ENCODE peak calls at places on chromosome 12, in nine cellular contexts. One of them, this sample, is unnamed.

GRCh38 chr12:43057561-43057960 is 468.0 kb upstream of the PRICKLE1 start:
- DNase-seq in heart left ventricle: no peak
- DNase-seq in lower lobe of right lung: no peak
- DNase-seq in tibial artery: no peak
- DNase-seq in IMR-90: peak
- DNase-seq in testis: no peak
- DNase-seq in small intestine: no peak
- DNase-seq in A549: no peak
- DNase-seq in upper lobe of right lung: no peak
- DNase-seq in this sample: no peak

GRCh38 chr12:63905523-63905922 is 61.0 kb downstream of the SRGAP1 start:
- DNase-seq in heart left ventricle: no peak
- DNase-seq in lower lobe of right lung: no peak
- DNase-seq in tibial artery: no peak
- DNase-seq in IMR-90: peak
- DNase-seq in testis: no peak
- DNase-seq in small intestine: no peak
- DNase-seq in A549: peak
- DNase-seq in upper lobe of right lung: no peak
- DNase-seq in this sample: no peak

GRCh38 chr12:60644076-60644475 is 1048.2 kb downstream of the SLC16A7 start:
- DNase-seq in heart left ventricle: no peak
- DNase-seq in lower lobe of right lung: no peak
- DNase-seq in tibial artery: no peak
- DNase-seq in IMR-90: no peak
- DNase-seq in testis: no peak
- DNase-seq in small intestine: no peak
- DNase-seq in A549: no peak
- DNase-seq in upper lobe of right lung: no peak
- DNase-seq in this sample: no peak

GRCh38 chr12:116426391-116427136 is 132.6 kb upstream of the MAP1LC3B2 start:
- DNase-seq in heart left ventricle: no peak
- DNase-seq in lower lobe of right lung: no peak
- DNase-seq in tibial artery: peak
- DNase-seq in IMR-90: peak
- DNase-seq in testis: peak
- DNase-seq in small intestine: no peak
- DNase-seq in A549: peak
- DNase-seq in upper lobe of right lung: no peak
- DNase-seq in this sample: no peak

GRCh38 chr12:89098390-89099102 is 253.8 kb downstream of the DUSP6 start:
- DNase-seq in heart left ventricle: no peak
- DNase-seq in lower lobe of right lung: no peak
- DNase-seq in tibial artery: no peak
- DNase-seq in IMR-90: peak
- DNase-seq in testis: peak
- DNase-seq in small intestine: no peak
- DNase-seq in A549: no peak
- DNase-seq in upper lobe of right lung: no peak
- DNase-seq in this sample: peak

GRCh38 chr12:106897082-106897481 is 58.6 kb upstream of the TMEM263 start:
- DNase-seq in heart left ventricle: no peak
- DNase-seq in lower lobe of right lung: no peak
- DNase-seq in tibial artery: no peak
- DNase-seq in IMR-90: peak
- DNase-seq in testis: no peak
- DNase-seq in small intestine: no peak
- DNase-seq in A549: peak
- DNase-seq in upper lobe of right lung: no peak
- DNase-seq in this sample: no peak

GRCh38 chr12:115402443-115403170 is 718.6 kb upstream of the TBX3 start:
- DNase-seq in heart left ventricle: no peak
- DNase-seq in lower lobe of right lung: no peak
- DNase-seq in tibial artery: no peak
- DNase-seq in IMR-90: peak
- DNase-seq in testis: no peak
- DNase-seq in small intestine: no peak
- DNase-seq in A549: no peak
- DNase-seq in upper lobe of right lung: no peak
- DNase-seq in this sample: no peak

GRCh38 chr12:94553130-94553519 is 93.5 kb upstream of the CEP83 start:
- DNase-seq in heart left ventricle: no peak
- DNase-seq in lower lobe of right lung: no peak
- DNase-seq in tibial artery: no peak
- DNase-seq in IMR-90: peak
- DNase-seq in testis: no peak
- DNase-seq in small intestine: no peak
- DNase-seq in A549: peak
- DNase-seq in upper lobe of right lung: no peak
- DNase-seq in this sample: no peak

GRCh38 chr12:95838125-95838524 is 20.6 kb upstream of the SNRPF start:
- DNase-seq in heart left ventricle: no peak
- DNase-seq in lower lobe of right lung: no peak
- DNase-seq in tibial artery: no peak
- DNase-seq in IMR-90: peak
- DNase-seq in testis: no peak
- DNase-seq in small intestine: peak
- DNase-seq in A549: peak
- DNase-seq in upper lobe of right lung: no peak
- DNase-seq in this sample: no peak

GRCh38 chr12:14076538-14076937 is 95.1 kb upstream of the GRIN2B start:
- DNase-seq in heart left ventricle: no peak
- DNase-seq in lower lobe of right lung: no peak
- DNase-seq in tibial artery: no peak
- DNase-seq in IMR-90: no peak
- DNase-seq in testis: no peak
- DNase-seq in small intestine: no peak
- DNase-seq in A549: no peak
- DNase-seq in upper lobe of right lung: no peak
- DNase-seq in this sample: no peak

GRCh38 chr12:69415471-69416275 is 54.5 kb upstream of the FRS2 start:
- DNase-seq in heart left ventricle: peak
- DNase-seq in lower lobe of right lung: no peak
- DNase-seq in tibial artery: peak
- DNase-seq in IMR-90: peak
- DNase-seq in testis: peak
- DNase-seq in small intestine: peak
- DNase-seq in A549: peak
- DNase-seq in upper lobe of right lung: no peak
- DNase-seq in this sample: peak

GRCh38 chr12:12158858-12159257 is 88.1 kb downstream of the BCL2L14 start:
- DNase-seq in heart left ventricle: peak
- DNase-seq in lower lobe of right lung: no peak
- DNase-seq in tibial artery: no peak
- DNase-seq in IMR-90: no peak
- DNase-seq in testis: no peak
- DNase-seq in small intestine: no peak
- DNase-seq in A549: no peak
- DNase-seq in upper lobe of right lung: no peak
- DNase-seq in this sample: no peak

GRCh38 chr12:119666226-119666808 is 1.6 kb upstream of the PRKAB1 start:
- DNase-seq in heart left ventricle: no peak
- DNase-seq in lower lobe of right lung: no peak
- DNase-seq in tibial artery: no peak
- DNase-seq in IMR-90: no peak
- DNase-seq in testis: no peak
- DNase-seq in small intestine: no peak
- DNase-seq in A549: no peak
- DNase-seq in upper lobe of right lung: no peak
- DNase-seq in this sample: no peak

GRCh38 chr12:127774828-127775227 is 492.1 kb upstream of the TMEM132C start:
- DNase-seq in heart left ventricle: no peak
- DNase-seq in lower lobe of right lung: no peak
- DNase-seq in tibial artery: no peak
- DNase-seq in IMR-90: no peak
- DNase-seq in testis: no peak
- DNase-seq in small intestine: no peak
- DNase-seq in A549: no peak
- DNase-seq in upper lobe of right lung: no peak
- DNase-seq in this sample: no peak

GRCh38 chr12:127770123-127770522 is 496.8 kb upstream of the TMEM132C start:
- DNase-seq in heart left ventricle: no peak
- DNase-seq in lower lobe of right lung: no peak
- DNase-seq in tibial artery: no peak
- DNase-seq in IMR-90: no peak
- DNase-seq in testis: peak
- DNase-seq in small intestine: no peak
- DNase-seq in A549: no peak
- DNase-seq in upper lobe of right lung: no peak
- DNase-seq in this sample: no peak

GRCh38 chr12:127779301-127780045 is 487.5 kb upstream of the TMEM132C start:
- DNase-seq in heart left ventricle: no peak
- DNase-seq in lower lobe of right lung: no peak
- DNase-seq in tibial artery: no peak
- DNase-seq in IMR-90: no peak
- DNase-seq in testis: no peak
- DNase-seq in small intestine: no peak
- DNase-seq in A549: no peak
- DNase-seq in upper lobe of right lung: no peak
- DNase-seq in this sample: no peak

GRCh38 chr12:127767631-127768030 is 499.3 kb upstream of the TMEM132C start:
- DNase-seq in heart left ventricle: no peak
- DNase-seq in lower lobe of right lung: no peak
- DNase-seq in tibial artery: no peak
- DNase-seq in IMR-90: no peak
- DNase-seq in testis: no peak
- DNase-seq in small intestine: no peak
- DNase-seq in A549: no peak
- DNase-seq in upper lobe of right lung: no peak
- DNase-seq in this sample: no peak

GRCh38 chr12:127773520-127773919 is 493.4 kb upstream of the TMEM132C start:
- DNase-seq in heart left ventricle: no peak
- DNase-seq in lower lobe of right lung: no peak
- DNase-seq in tibial artery: no peak
- DNase-seq in IMR-90: no peak
- DNase-seq in testis: no peak
- DNase-seq in small intestine: no peak
- DNase-seq in A549: peak
- DNase-seq in upper lobe of right lung: no peak
- DNase-seq in this sample: peak
- H3K27ac ChIP-seq in heart left ventricle: no peak
- H3K27ac ChIP-seq in lower lobe of right lung: no peak
- H3K27ac ChIP-seq in tibial artery: no peak
- H3K27ac ChIP-seq in IMR-90: no peak
- H3K27ac ChIP-seq in testis: no peak
- H3K27ac ChIP-seq in small intestine: no peak
- H3K27ac ChIP-seq in A549: no peak
- H3K27ac ChIP-seq in upper lobe of right lung: no peak
- H3K27ac ChIP-seq in this sample: no peak

GRCh38 chr12:79451365-79451764 is 239.4 kb downstream of the PAWR start:
- DNase-seq in heart left ventricle: no peak
- DNase-seq in lower lobe of right lung: no peak
- DNase-seq in tibial artery: no peak
- DNase-seq in IMR-90: no peak
- DNase-seq in testis: no peak
- DNase-seq in small intestine: no peak
- DNase-seq in A549: no peak
- DNase-seq in upper lobe of right lung: no peak
- DNase-seq in this sample: no peak

GRCh38 chr12:79448816-79449215 is 241.9 kb downstream of the PAWR start:
- DNase-seq in heart left ventricle: no peak
- DNase-seq in lower lobe of right lung: no peak
- DNase-seq in tibial artery: no peak
- DNase-seq in IMR-90: no peak
- DNase-seq in testis: no peak
- DNase-seq in small intestine: no peak
- DNase-seq in A549: no peak
- DNase-seq in upper lobe of right lung: no peak
- DNase-seq in this sample: no peak

GRCh38 chr12:79452906-79453305 is 237.9 kb downstream of the PAWR start:
- DNase-seq in heart left ventricle: no peak
- DNase-seq in lower lobe of right lung: no peak
- DNase-seq in tibial artery: no peak
- DNase-seq in IMR-90: no peak
- DNase-seq in testis: no peak
- DNase-seq in small intestine: no peak
- DNase-seq in A549: no peak
- DNase-seq in upper lobe of right lung: no peak
- DNase-seq in this sample: no peak

GRCh38 chr12:79454338-79454777 is 236.4 kb downstream of the PAWR start:
- DNase-seq in heart left ventricle: no peak
- DNase-seq in lower lobe of right lung: no peak
- DNase-seq in tibial artery: no peak
- DNase-seq in IMR-90: peak
- DNase-seq in testis: no peak
- DNase-seq in small intestine: peak
- DNase-seq in A549: no peak
- DNase-seq in upper lobe of right lung: no peak
- DNase-seq in this sample: no peak

GRCh38 chr12:79451988-79452387 is 238.8 kb downstream of the PAWR start:
- DNase-seq in heart left ventricle: peak
- DNase-seq in lower lobe of right lung: no peak
- DNase-seq in tibial artery: peak
- DNase-seq in IMR-90: peak
- DNase-seq in testis: peak
- DNase-seq in small intestine: no peak
- DNase-seq in A549: peak
- DNase-seq in upper lobe of right lung: no peak
- DNase-seq in this sample: no peak
- H3K4me3 ChIP-seq in heart left ventricle: no peak
- H3K4me3 ChIP-seq in lower lobe of right lung: no peak
- H3K4me3 ChIP-seq in tibial artery: peak
- H3K4me3 ChIP-seq in IMR-90: no peak
- H3K4me3 ChIP-seq in testis: no peak
- H3K4me3 ChIP-seq in small intestine: no peak
- H3K4me3 ChIP-seq in A549: no peak
- H3K4me3 ChIP-seq in upper lobe of right lung: no peak
- H3K4me3 ChIP-seq in this sample: no peak

GRCh38 chr12:52873832-52874572 is 25.2 kb upstream of the KRT78 start:
- DNase-seq in heart left ventricle: peak
- DNase-seq in lower lobe of right lung: peak
- DNase-seq in tibial artery: peak
- DNase-seq in IMR-90: peak
- DNase-seq in testis: peak
- DNase-seq in small intestine: peak
- DNase-seq in A549: peak
- DNase-seq in upper lobe of right lung: peak
- DNase-seq in this sample: peak
- H3K27ac ChIP-seq in heart left ventricle: peak
- H3K27ac ChIP-seq in lower lobe of right lung: peak
- H3K27ac ChIP-seq in tibial artery: peak
- H3K27ac ChIP-seq in IMR-90: peak
- H3K27ac ChIP-seq in testis: no peak
- H3K27ac ChIP-seq in small intestine: peak
- H3K27ac ChIP-seq in A549: peak
- H3K27ac ChIP-seq in upper lobe of right lung: peak
- H3K27ac ChIP-seq in this sample: no peak

DNA sequence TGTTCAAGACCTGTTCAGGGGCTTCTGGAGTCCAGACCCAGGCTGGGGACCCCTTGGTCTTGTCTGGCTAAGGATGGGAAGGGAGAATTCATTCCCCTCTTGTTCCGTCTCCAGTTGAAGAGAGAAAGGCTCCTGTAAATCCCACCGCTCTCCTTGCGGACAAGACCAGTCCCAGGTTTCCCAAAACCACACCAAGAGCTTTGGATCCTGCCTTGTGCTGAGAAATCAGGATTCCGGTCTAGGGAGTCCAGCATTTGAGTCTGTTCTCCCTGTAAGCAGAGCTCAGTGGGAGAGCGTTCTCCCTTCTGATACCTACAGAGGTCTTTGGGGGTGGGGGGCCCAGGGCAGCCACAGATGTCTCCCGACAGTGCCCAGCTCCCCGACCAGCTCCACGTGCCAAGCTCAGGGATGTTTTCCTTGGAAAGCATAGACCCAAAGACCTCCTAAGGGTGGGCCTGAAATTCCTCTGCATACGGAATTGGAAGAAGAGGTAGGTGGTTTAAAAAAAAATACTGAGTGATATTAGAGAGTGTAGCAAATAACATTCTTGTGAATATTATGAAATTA is 1.9 kb downstream of the HOXC13 start:
- DNase-seq in heart left ventricle: no peak
- DNase-seq in lower lobe of right lung: no peak
- DNase-seq in tibial artery: no peak
- DNase-seq in IMR-90: no peak
- DNase-seq in testis: no peak
- DNase-seq in small intestine: no peak
- DNase-seq in A549: no peak
- DNase-seq in upper lobe of right lung: no peak
- DNase-seq in this sample: no peak
- H3K4me3 ChIP-seq in heart left ventricle: no peak
- H3K4me3 ChIP-seq in lower lobe of right lung: no peak
- H3K4me3 ChIP-seq in tibial artery: peak
- H3K4me3 ChIP-seq in IMR-90: no peak
- H3K4me3 ChIP-seq in testis: no peak
- H3K4me3 ChIP-seq in small intestine: no peak
- H3K4me3 ChIP-seq in A549: peak
- H3K4me3 ChIP-seq in upper lobe of right lung: no peak
- H3K4me3 ChIP-seq in this sample: no peak

This sample was measured in WERI-Rb-1.